ENCODE peak calls at places on chromosomes 13 and 19, in six cellular contexts. P is A673; J is IMR-90; B is CD8-positive, alpha-beta T cell; L is heart right ventricle; M is aorta. G is an unnamed sample.

GRCh38 chr13:93740334-93740733 is 513.7 kb downstream of the GPC6 start:
- DNase-seq in P (no peak), J (no peak), B (no peak), L (no peak), M (no peak), G (no peak)

GRCh38 chr19:16342002-16342715 is 17.5 kb downstream of the KLF2 start:
- DNase-seq in P (no peak), J (no peak), B (no peak), L (no peak), M (peak; percentile 70), G (no peak)

GRCh38 chr13:80337706-80338105 is 3.2 kb downstream of the SPRY2 start:
- DNase-seq in P (no peak), J (no peak), B (no peak), L (no peak), M (no peak), G (no peak)

GRCh38 chr13:74187564-74187963 is 53.4 kb upstream of the KLF12 start:
- DNase-seq in P (no peak), J (peak; percentile 42), B (no peak), L (no peak), M (no peak), G (no peak)

GRCh38 chr13:110509478-110509926 is 52.0 kb downstream of the RAB20 start:
- DNase-seq in P (no peak), J (peak; percentile 41), B (no peak), L (no peak), M (no peak), G (no peak)

GRCh38 chr13:90690458-90691063 is 656.9 kb upstream of the MIR17HG start:
- DNase-seq in P (no peak), J (peak; percentile 15), B (no peak), L (no peak), M (no peak), G (no peak)

GRCh38 chr19:12769689-12770088 is 5.7 kb downstream of the HOOK2 start:
- DNase-seq in P (no peak), J (no peak), B (no peak), L (no peak), M (no peak), G (no peak)

GRCh38 chr19:1261512-1261862 is 7.6 kb upstream of the CIRBP start:
- DNase-seq in P (peak; percentile 75), J (no peak), B (no peak), L (no peak), M (no peak), G (no peak)

GRCh38 chr19:3346677-3347353 is 19.6 kb upstream of the NFIC start:
- DNase-seq in P (peak; percentile 59), J (no peak), B (no peak), L (peak; percentile 80), M (peak; percentile 88), G (no peak)

GRCh38 chr19:55454787-55455243 is 6.6 kb downstream of the ISOC2 start:
- DNase-seq in P (peak; percentile 60), J (peak; percentile 22), B (no peak), L (peak; percentile 43), M (no peak), G (peak; percentile 71)

GRCh38 chr19:56476093-56476492 is 1.1 kb downstream of the ZNF667 start:
- DNase-seq in P (no peak), J (no peak), B (no peak), L (no peak), M (no peak), G (no peak)

GRCh38 chr19:44643605-44644390 is at the start of gene PVR:
- DNase-seq in P (peak; percentile 76), J (peak; percentile 77), B (no peak), L (peak; percentile 81), M (peak; percentile 85), G (peak; percentile 77)

GRCh38 chr19:1780272-1780957 is 27.1 kb downstream of the ONECUT3 start:
- DNase-seq in P (no peak), J (peak; percentile 16), B (no peak), L (no peak), M (no peak), G (no peak)

GRCh38 chr19:41352609-41353465 is 885 bp downstream of the TGFB1 start:
- DNase-seq in P (peak; percentile 62), J (peak; percentile 44), B (peak; percentile 76), L (peak; percentile 74), M (peak; percentile 79), G (peak; percentile 78)

GRCh38 chr13:23460921-23461320 is 27.4 kb upstream of the SACS start:
- DNase-seq in P (no peak), J (no peak), B (no peak), L (no peak), M (no peak), G (no peak)

GRCh38 chr19:47418595-47419036 is 711 bp downstream of the MEIS3 start:
- DNase-seq in P (no peak), J (no peak), B (no peak), L (no peak), M (no peak), G (peak; percentile 44)

GRCh38 chr13:30394798-30395191 is 27.5 kb upstream of the UBE2L5 start:
- DNase-seq in P (no peak), J (peak; percentile 19), B (no peak), L (no peak), M (no peak), G (peak; percentile 16)

GRCh38 chr13:71863249-71863648 is 3.8 kb downstream of the DACH1 start:
- DNase-seq in P (no peak), J (no peak), B (no peak), L (no peak), M (no peak), G (no peak)

GRCh38 chr13:63942372-63942771 is 2526.7 kb upstream of the PCDH20 start:
- DNase-seq in P (no peak), J (peak; percentile 50), B (no peak), L (no peak), M (no peak), G (no peak)

DNA sequence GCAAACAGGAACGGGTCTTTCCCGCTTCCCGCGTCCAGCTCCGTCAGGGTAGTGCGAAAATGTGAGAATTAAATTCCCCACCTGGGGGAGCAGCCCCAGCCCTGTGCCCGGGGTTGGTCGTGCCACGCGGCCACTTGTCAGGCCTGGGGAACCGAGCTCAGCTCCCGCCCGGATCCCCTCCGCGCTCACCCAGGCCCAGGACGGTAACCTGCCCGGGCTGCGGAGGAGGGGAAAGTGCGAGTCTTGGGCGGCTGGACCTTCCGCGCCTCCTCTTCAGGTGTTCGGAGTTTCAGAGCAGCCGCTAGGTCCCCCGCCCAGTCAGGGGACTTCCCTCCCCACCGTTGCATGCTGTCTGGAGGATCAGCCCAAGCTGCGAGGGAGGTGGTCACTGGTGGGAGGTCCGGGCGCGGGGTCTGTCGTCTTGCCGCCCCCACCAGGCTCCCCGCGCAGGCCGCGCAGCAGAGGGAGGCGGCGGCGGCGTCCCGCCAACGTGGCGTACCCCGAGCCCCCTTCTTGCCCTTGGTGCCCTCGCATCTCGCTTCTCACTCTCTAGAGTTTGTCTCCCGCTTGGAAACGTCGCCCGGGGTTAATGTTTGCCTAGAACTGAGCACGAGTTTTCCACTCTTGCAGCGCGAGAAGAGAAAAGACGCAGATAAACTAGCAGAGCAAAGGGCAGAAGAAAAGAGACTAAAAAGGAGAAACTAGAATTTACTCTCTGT is 8.1 kb downstream of the URAD start:
- DNase-seq in P (no peak), J (no peak), B (no peak), L (no peak), M (no peak), G (no peak)
- H3K4me3 ChIP-seq in P (no peak overlapping the region), J (no peak overlapping the region), B (no peak overlapping the region), L (no peak overlapping the region), M (no peak overlapping the region), G (no peak overlapping the region)

GRCh38 chr19:6963259-6963852 is 57.9 kb downstream of the MBD3L2B start:
- DNase-seq in P (no peak), J (no peak), B (no peak), L (no peak), M (no peak), G (no peak)

GRCh38 chr19:6955082-6955481 is 66.1 kb downstream of the MBD3L2B start:
- DNase-seq in P (no peak), J (no peak), B (no peak), L (no peak), M (no peak), G (no peak)

GRCh38 chr19:6963937-6964336 is 57.3 kb downstream of the MBD3L2B start:
- DNase-seq in P (peak; percentile 39), J (no peak), B (peak; percentile 2), L (no peak), M (no peak), G (peak; percentile 45)

GRCh38 chr19:6956573-6956972 is 64.7 kb downstream of the MBD3L2B start:
- DNase-seq in P (no peak), J (no peak), B (no peak), L (no peak), M (no peak), G (no peak)

DNA sequence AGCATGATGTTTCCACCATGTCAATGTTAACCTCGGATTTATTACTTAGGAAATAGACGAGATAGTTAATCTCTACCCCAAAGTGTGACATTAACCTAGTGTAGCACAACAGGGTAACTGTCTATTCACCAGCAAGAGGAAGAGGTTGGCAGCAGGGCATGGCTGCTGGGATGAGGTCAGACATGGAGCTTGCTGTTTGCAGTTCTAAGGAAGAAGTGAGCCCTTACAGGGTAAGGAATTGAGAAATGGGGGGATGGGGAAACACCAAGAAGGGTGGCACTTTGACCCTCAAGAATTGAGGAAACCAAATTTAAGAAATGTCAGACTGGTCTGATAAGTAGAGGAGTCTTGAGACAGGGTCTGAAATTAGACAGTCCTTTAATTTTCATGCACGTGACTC is 62.4 kb downstream of the MBD3L2B start:
- DNase-seq in P (no peak), J (no peak), B (no peak), L (no peak), M (no peak), G (no peak)
- H3K9me3 ChIP-seq in P (no peaks in the 10 kb centered on the region), J (peaks cover 18% of the 10 kb centered on the region), B (no peaks in the 10 kb centered on the region), L (peaks cover 12% of the 10 kb centered on the region), M (peaks cover 6% of the 10 kb centered on the region), G (no peaks in the 10 kb centered on the region)

GRCh38 chr19:53870485-53870844 is 2.8 kb downstream of the MYADM start:
- DNase-seq in P (no peak), J (no peak), B (no peak), L (no peak), M (peak; percentile 73), G (peak; percentile 29)

GRCh38 chr19:53873451-53874383 is 6.0 kb downstream of the MYADM start:
- DNase-seq in P (no peak), J (no peak), B (no peak), L (no peak), M (no peak), G (no peak)

GRCh38 chr19:53874384-53874995 is 6.8 kb downstream of the MYADM start:
- DNase-seq in P (no peak), J (no peak), B (no peak), L (no peak), M (no peak), G (no peak)

GRCh38 chr19:53871448-53871847 is 3.8 kb downstream of the MYADM start:
- DNase-seq in P (no peak), J (no peak), B (no peak), L (no peak), M (no peak), G (no peak)

DNA sequence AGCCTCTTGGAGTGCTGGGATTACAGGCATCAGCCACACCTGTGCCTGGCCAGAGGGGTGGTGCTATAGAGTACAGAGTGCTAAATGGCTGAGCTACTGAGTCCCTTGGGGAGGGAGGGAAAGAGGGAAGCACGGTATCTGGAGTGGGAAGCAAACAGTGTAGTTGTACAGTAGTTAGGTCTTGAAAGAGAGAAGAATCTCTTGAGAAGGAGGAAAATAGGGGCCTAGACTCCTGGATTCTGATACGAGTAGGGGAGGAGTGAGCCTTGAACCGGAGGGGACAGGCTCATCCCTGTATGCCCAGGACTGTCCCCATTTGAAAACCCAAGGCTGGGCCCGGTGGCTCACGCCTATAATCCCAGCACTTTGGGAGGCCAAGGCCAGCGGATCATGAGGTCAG is 5.1 kb downstream of the MYADM start:
- DNase-seq in P (no peak), J (no peak), B (no peak), L (no peak), M (no peak), G (no peak)
- H3K4me1 ChIP-seq in P (no peaks in the 10 kb centered on the region), J (no peaks in the 10 kb centered on the region), B (peaks cover 61% of the 10 kb centered on the region), L (peaks cover 41% of the 10 kb centered on the region), M (no peaks in the 10 kb centered on the region), G (no peaks in the 10 kb centered on the region)

GRCh38 chr13:59337070-59337469 is 826.7 kb downstream of the DIAPH3 start:
- DNase-seq in P (peak; percentile 38), J (no peak), B (no peak), L (no peak), M (no peak), G (no peak)
- H3K4me3 ChIP-seq in P (no peak overlapping the region), J (no peak overlapping the region), B (no peak overlapping the region), L (no peak overlapping the region), M (no peak overlapping the region), G (no peak overlapping the region)